ENCODE peak calls at places on chromosomes 4 and X, in ten cellular contexts. One of them, this sample, is unnamed.

GRCh38 chr4:83890816-83891215 is 354.9 kb downstream of the GPAT3 start:
- DNase-seq in stimulated activated CD4-positive, alpha-beta T cell treated with anti-CD3 and anti-CD28 coated beads, Interleukin-1b, Interleukin-23, amount 100 ng/mL, for 48 hours: no peak
- DNase-seq in colonic mucosa: no peak
- DNase-seq in activated CD8-positive, alpha-beta memory T cell treated with anti-CD3 and anti-CD28 coated beads for 4 hours: no peak
- DNase-seq in CD4-positive, alpha-beta T cell: no peak
- DNase-seq in sciatic nerve: no peak
- DNase-seq in lower lobe of right lung: no peak
- DNase-seq in activated CD4-positive, alpha-beta T cell treated with anti-CD3 and anti-CD28 coated beads, Interleukin-2, amount 50 U/mL, for 1 hour: no peak
- DNase-seq in neural progenitor cell: no peak
- DNase-seq in Panc1: no peak
- DNase-seq in this sample: no peak

GRCh38 chr4:4574792-4575191 is 32.9 kb upstream of the STX18 start:
- DNase-seq in Panc1: peak; percentile 7
- DNase-seq in sciatic nerve: peak; percentile 82
- DNase-seq in activated CD8-positive, alpha-beta memory T cell treated with anti-CD3 and anti-CD28 coated beads for 4 hours: no peak
- DNase-seq in stimulated activated CD4-positive, alpha-beta T cell treated with anti-CD3 and anti-CD28 coated beads, Interleukin-1b, Interleukin-23, amount 100 ng/mL, for 48 hours: no peak
- DNase-seq in activated CD4-positive, alpha-beta T cell treated with anti-CD3 and anti-CD28 coated beads, Interleukin-2, amount 50 U/mL, for 1 hour: no peak
- DNase-seq in neural progenitor cell: peak; percentile 28
- DNase-seq in lower lobe of right lung: peak; percentile 60
- DNase-seq in colonic mucosa: peak; percentile 74
- DNase-seq in CD4-positive, alpha-beta T cell: no peak
- DNase-seq in this sample: peak; percentile 47

GRCh38 chr4:48162162-48162561 is 28.1 kb upstream of the TXK start:
- DNase-seq in activated CD8-positive, alpha-beta memory T cell treated with anti-CD3 and anti-CD28 coated beads for 4 hours: no peak
- DNase-seq in lower lobe of right lung: no peak
- DNase-seq in activated CD4-positive, alpha-beta T cell treated with anti-CD3 and anti-CD28 coated beads, Interleukin-2, amount 50 U/mL, for 1 hour: no peak
- DNase-seq in stimulated activated CD4-positive, alpha-beta T cell treated with anti-CD3 and anti-CD28 coated beads, Interleukin-1b, Interleukin-23, amount 100 ng/mL, for 48 hours: no peak
- DNase-seq in neural progenitor cell: no peak
- DNase-seq in Panc1: no peak
- DNase-seq in CD4-positive, alpha-beta T cell: no peak
- DNase-seq in colonic mucosa: no peak
- DNase-seq in sciatic nerve: no peak
- DNase-seq in this sample: no peak

GRCh38 chrX:84956304-84956703 is 47.4 kb upstream of the APOOL start:
- DNase-seq in colonic mucosa: no peak
- DNase-seq in activated CD4-positive, alpha-beta T cell treated with anti-CD3 and anti-CD28 coated beads, Interleukin-2, amount 50 U/mL, for 1 hour: no peak
- DNase-seq in CD4-positive, alpha-beta T cell: no peak
- DNase-seq in Panc1: no peak
- DNase-seq in stimulated activated CD4-positive, alpha-beta T cell treated with anti-CD3 and anti-CD28 coated beads, Interleukin-1b, Interleukin-23, amount 100 ng/mL, for 48 hours: no peak
- DNase-seq in neural progenitor cell: no peak
- DNase-seq in activated CD8-positive, alpha-beta memory T cell treated with anti-CD3 and anti-CD28 coated beads for 4 hours: no peak
- DNase-seq in lower lobe of right lung: no peak
- DNase-seq in sciatic nerve: no peak
- DNase-seq in this sample: no peak

GRCh38 chrX:45187731-45188130 is 12.9 kb downstream of the DIPK2B start:
- DNase-seq in activated CD8-positive, alpha-beta memory T cell treated with anti-CD3 and anti-CD28 coated beads for 4 hours: no peak
- DNase-seq in stimulated activated CD4-positive, alpha-beta T cell treated with anti-CD3 and anti-CD28 coated beads, Interleukin-1b, Interleukin-23, amount 100 ng/mL, for 48 hours: no peak
- DNase-seq in lower lobe of right lung: no peak
- DNase-seq in activated CD4-positive, alpha-beta T cell treated with anti-CD3 and anti-CD28 coated beads, Interleukin-2, amount 50 U/mL, for 1 hour: no peak
- DNase-seq in Panc1: no peak
- DNase-seq in sciatic nerve: no peak
- DNase-seq in CD4-positive, alpha-beta T cell: no peak
- DNase-seq in colonic mucosa: no peak
- DNase-seq in neural progenitor cell: no peak
- DNase-seq in this sample: no peak

GRCh38 chrX:107849747-107850478 is 24.2 kb downstream of the MID2 start:
- DNase-seq in CD4-positive, alpha-beta T cell: no peak
- DNase-seq in neural progenitor cell: no peak
- DNase-seq in colonic mucosa: no peak
- DNase-seq in activated CD8-positive, alpha-beta memory T cell treated with anti-CD3 and anti-CD28 coated beads for 4 hours: no peak
- DNase-seq in lower lobe of right lung: no peak
- DNase-seq in sciatic nerve: no peak
- DNase-seq in activated CD4-positive, alpha-beta T cell treated with anti-CD3 and anti-CD28 coated beads, Interleukin-2, amount 50 U/mL, for 1 hour: no peak
- DNase-seq in stimulated activated CD4-positive, alpha-beta T cell treated with anti-CD3 and anti-CD28 coated beads, Interleukin-1b, Interleukin-23, amount 100 ng/mL, for 48 hours: no peak
- DNase-seq in Panc1: no peak
- DNase-seq in this sample: no peak

GRCh38 chrX:11478036-11478435 is 184.8 kb downstream of the AMELX start:
- DNase-seq in Panc1: no peak
- DNase-seq in activated CD8-positive, alpha-beta memory T cell treated with anti-CD3 and anti-CD28 coated beads for 4 hours: no peak
- DNase-seq in lower lobe of right lung: no peak
- DNase-seq in sciatic nerve: no peak
- DNase-seq in stimulated activated CD4-positive, alpha-beta T cell treated with anti-CD3 and anti-CD28 coated beads, Interleukin-1b, Interleukin-23, amount 100 ng/mL, for 48 hours: no peak
- DNase-seq in neural progenitor cell: no peak
- DNase-seq in colonic mucosa: no peak
- DNase-seq in activated CD4-positive, alpha-beta T cell treated with anti-CD3 and anti-CD28 coated beads, Interleukin-2, amount 50 U/mL, for 1 hour: no peak
- DNase-seq in CD4-positive, alpha-beta T cell: no peak
- DNase-seq in this sample: no peak

GRCh38 chrX:30521440-30522182 is 56.0 kb downstream of the TASL start:
- DNase-seq in activated CD4-positive, alpha-beta T cell treated with anti-CD3 and anti-CD28 coated beads, Interleukin-2, amount 50 U/mL, for 1 hour: no peak
- DNase-seq in activated CD8-positive, alpha-beta memory T cell treated with anti-CD3 and anti-CD28 coated beads for 4 hours: no peak
- DNase-seq in lower lobe of right lung: no peak
- DNase-seq in sciatic nerve: no peak
- DNase-seq in Panc1: no peak
- DNase-seq in CD4-positive, alpha-beta T cell: no peak
- DNase-seq in colonic mucosa: no peak
- DNase-seq in stimulated activated CD4-positive, alpha-beta T cell treated with anti-CD3 and anti-CD28 coated beads, Interleukin-1b, Interleukin-23, amount 100 ng/mL, for 48 hours: no peak
- DNase-seq in neural progenitor cell: peak; percentile 25
- DNase-seq in this sample: no peak

GRCh38 chr4:53208749-53209148 is 157.1 kb downstream of the SCFD2 start:
- DNase-seq in stimulated activated CD4-positive, alpha-beta T cell treated with anti-CD3 and anti-CD28 coated beads, Interleukin-1b, Interleukin-23, amount 100 ng/mL, for 48 hours: no peak
- DNase-seq in neural progenitor cell: no peak
- DNase-seq in Panc1: no peak
- DNase-seq in activated CD4-positive, alpha-beta T cell treated with anti-CD3 and anti-CD28 coated beads, Interleukin-2, amount 50 U/mL, for 1 hour: no peak
- DNase-seq in colonic mucosa: no peak
- DNase-seq in CD4-positive, alpha-beta T cell: no peak
- DNase-seq in sciatic nerve: no peak
- DNase-seq in activated CD8-positive, alpha-beta memory T cell treated with anti-CD3 and anti-CD28 coated beads for 4 hours: no peak
- DNase-seq in lower lobe of right lung: no peak
- DNase-seq in this sample: no peak

GRCh38 chrX:150047818-150048217 is 109.5 kb upstream of the EOLA2 start:
- DNase-seq in stimulated activated CD4-positive, alpha-beta T cell treated with anti-CD3 and anti-CD28 coated beads, Interleukin-1b, Interleukin-23, amount 100 ng/mL, for 48 hours: no peak
- DNase-seq in sciatic nerve: no peak
- DNase-seq in neural progenitor cell: no peak
- DNase-seq in lower lobe of right lung: no peak
- DNase-seq in CD4-positive, alpha-beta T cell: no peak
- DNase-seq in Panc1: no peak
- DNase-seq in activated CD8-positive, alpha-beta memory T cell treated with anti-CD3 and anti-CD28 coated beads for 4 hours: no peak
- DNase-seq in colonic mucosa: no peak
- DNase-seq in activated CD4-positive, alpha-beta T cell treated with anti-CD3 and anti-CD28 coated beads, Interleukin-2, amount 50 U/mL, for 1 hour: no peak
- DNase-seq in this sample: no peak

GRCh38 chrX:71282514-71283408 is 674 bp upstream of the NONO start:
- DNase-seq in activated CD8-positive, alpha-beta memory T cell treated with anti-CD3 and anti-CD28 coated beads for 4 hours: peak; percentile 3
- DNase-seq in CD4-positive, alpha-beta T cell: peak; percentile 1
- DNase-seq in stimulated activated CD4-positive, alpha-beta T cell treated with anti-CD3 and anti-CD28 coated beads, Interleukin-1b, Interleukin-23, amount 100 ng/mL, for 48 hours: peak; percentile 74
- DNase-seq in activated CD4-positive, alpha-beta T cell treated with anti-CD3 and anti-CD28 coated beads, Interleukin-2, amount 50 U/mL, for 1 hour: peak; percentile 37
- DNase-seq in lower lobe of right lung: no peak
- DNase-seq in neural progenitor cell: peak; percentile 12
- DNase-seq in Panc1: no peak
- DNase-seq in sciatic nerve: no peak
- DNase-seq in colonic mucosa: no peak
- DNase-seq in this sample: no peak

GRCh38 chr4:121788896-121789295 is 12.2 kb upstream of the EXOSC9 start:
- DNase-seq in Panc1: no peak
- DNase-seq in colonic mucosa: no peak
- DNase-seq in activated CD8-positive, alpha-beta memory T cell treated with anti-CD3 and anti-CD28 coated beads for 4 hours: no peak
- DNase-seq in sciatic nerve: no peak
- DNase-seq in neural progenitor cell: no peak
- DNase-seq in activated CD4-positive, alpha-beta T cell treated with anti-CD3 and anti-CD28 coated beads, Interleukin-2, amount 50 U/mL, for 1 hour: no peak
- DNase-seq in lower lobe of right lung: no peak
- DNase-seq in CD4-positive, alpha-beta T cell: no peak
- DNase-seq in stimulated activated CD4-positive, alpha-beta T cell treated with anti-CD3 and anti-CD28 coated beads, Interleukin-1b, Interleukin-23, amount 100 ng/mL, for 48 hours: no peak
- DNase-seq in this sample: no peak

GRCh38 chr4:18566970-18567799 is 545.6 kb upstream of the LCORL start:
- DNase-seq in lower lobe of right lung: no peak
- DNase-seq in neural progenitor cell: no peak
- DNase-seq in activated CD8-positive, alpha-beta memory T cell treated with anti-CD3 and anti-CD28 coated beads for 4 hours: no peak
- DNase-seq in stimulated activated CD4-positive, alpha-beta T cell treated with anti-CD3 and anti-CD28 coated beads, Interleukin-1b, Interleukin-23, amount 100 ng/mL, for 48 hours: no peak
- DNase-seq in colonic mucosa: no peak
- DNase-seq in Panc1: no peak
- DNase-seq in sciatic nerve: no peak
- DNase-seq in CD4-positive, alpha-beta T cell: no peak
- DNase-seq in activated CD4-positive, alpha-beta T cell treated with anti-CD3 and anti-CD28 coated beads, Interleukin-2, amount 50 U/mL, for 1 hour: no peak
- DNase-seq in this sample: no peak

GRCh38 chr4:154741877-154742851 is 1.6 kb upstream of the LRAT start:
- DNase-seq in sciatic nerve: no peak
- DNase-seq in colonic mucosa: no peak
- DNase-seq in stimulated activated CD4-positive, alpha-beta T cell treated with anti-CD3 and anti-CD28 coated beads, Interleukin-1b, Interleukin-23, amount 100 ng/mL, for 48 hours: no peak
- DNase-seq in Panc1: no peak
- DNase-seq in lower lobe of right lung: no peak
- DNase-seq in neural progenitor cell: peak; percentile 89
- DNase-seq in activated CD4-positive, alpha-beta T cell treated with anti-CD3 and anti-CD28 coated beads, Interleukin-2, amount 50 U/mL, for 1 hour: no peak
- DNase-seq in activated CD8-positive, alpha-beta memory T cell treated with anti-CD3 and anti-CD28 coated beads for 4 hours: no peak
- DNase-seq in CD4-positive, alpha-beta T cell: no peak
- DNase-seq in this sample: no peak

GRCh38 chr4:110904435-110905050 is 281.7 kb upstream of the PITX2 start:
- DNase-seq in lower lobe of right lung: no peak
- DNase-seq in activated CD4-positive, alpha-beta T cell treated with anti-CD3 and anti-CD28 coated beads, Interleukin-2, amount 50 U/mL, for 1 hour: no peak
- DNase-seq in CD4-positive, alpha-beta T cell: no peak
- DNase-seq in neural progenitor cell: no peak
- DNase-seq in Panc1: no peak
- DNase-seq in colonic mucosa: no peak
- DNase-seq in stimulated activated CD4-positive, alpha-beta T cell treated with anti-CD3 and anti-CD28 coated beads, Interleukin-1b, Interleukin-23, amount 100 ng/mL, for 48 hours: no peak
- DNase-seq in sciatic nerve: no peak
- DNase-seq in activated CD8-positive, alpha-beta memory T cell treated with anti-CD3 and anti-CD28 coated beads for 4 hours: no peak
- DNase-seq in this sample: no peak

GRCh38 chr4:90030953-90031352 is 96.2 kb upstream of the CCSER1 start:
- DNase-seq in neural progenitor cell: peak; percentile 40
- DNase-seq in activated CD4-positive, alpha-beta T cell treated with anti-CD3 and anti-CD28 coated beads, Interleukin-2, amount 50 U/mL, for 1 hour: no peak
- DNase-seq in stimulated activated CD4-positive, alpha-beta T cell treated with anti-CD3 and anti-CD28 coated beads, Interleukin-1b, Interleukin-23, amount 100 ng/mL, for 48 hours: no peak
- DNase-seq in Panc1: no peak
- DNase-seq in activated CD8-positive, alpha-beta memory T cell treated with anti-CD3 and anti-CD28 coated beads for 4 hours: no peak
- DNase-seq in colonic mucosa: no peak
- DNase-seq in sciatic nerve: no peak
- DNase-seq in lower lobe of right lung: no peak
- DNase-seq in CD4-positive, alpha-beta T cell: no peak
- DNase-seq in this sample: no peak

GRCh38 chr4:384311-385010 is 46.8 kb downstream of the ZNF141 start:
- DNase-seq in lower lobe of right lung: no peak
- DNase-seq in activated CD4-positive, alpha-beta T cell treated with anti-CD3 and anti-CD28 coated beads, Interleukin-2, amount 50 U/mL, for 1 hour: no peak
- DNase-seq in Panc1: no peak
- DNase-seq in colonic mucosa: no peak
- DNase-seq in CD4-positive, alpha-beta T cell: no peak
- DNase-seq in activated CD8-positive, alpha-beta memory T cell treated with anti-CD3 and anti-CD28 coated beads for 4 hours: no peak
- DNase-seq in sciatic nerve: no peak
- DNase-seq in stimulated activated CD4-positive, alpha-beta T cell treated with anti-CD3 and anti-CD28 coated beads, Interleukin-1b, Interleukin-23, amount 100 ng/mL, for 48 hours: no peak
- DNase-seq in neural progenitor cell: no peak
- DNase-seq in this sample: no peak

GRCh38 chr4:26459054-26459755 is 31.1 kb downstream of the CCKAR start:
- DNase-seq in CD4-positive, alpha-beta T cell: no peak
- DNase-seq in colonic mucosa: no peak
- DNase-seq in stimulated activated CD4-positive, alpha-beta T cell treated with anti-CD3 and anti-CD28 coated beads, Interleukin-1b, Interleukin-23, amount 100 ng/mL, for 48 hours: no peak
- DNase-seq in activated CD8-positive, alpha-beta memory T cell treated with anti-CD3 and anti-CD28 coated beads for 4 hours: no peak
- DNase-seq in lower lobe of right lung: no peak
- DNase-seq in neural progenitor cell: peak; percentile 46
- DNase-seq in sciatic nerve: no peak
- DNase-seq in Panc1: peak; percentile 20
- DNase-seq in activated CD4-positive, alpha-beta T cell treated with anti-CD3 and anti-CD28 coated beads, Interleukin-2, amount 50 U/mL, for 1 hour: no peak
- DNase-seq in this sample: no peak

GRCh38 chrX:70166601-70167590 is 10.4 kb upstream of the DGAT2L6 start:
- DNase-seq in CD4-positive, alpha-beta T cell: no peak
- DNase-seq in lower lobe of right lung: no peak
- DNase-seq in sciatic nerve: no peak
- DNase-seq in neural progenitor cell: no peak
- DNase-seq in colonic mucosa: no peak
- DNase-seq in activated CD8-positive, alpha-beta memory T cell treated with anti-CD3 and anti-CD28 coated beads for 4 hours: no peak
- DNase-seq in stimulated activated CD4-positive, alpha-beta T cell treated with anti-CD3 and anti-CD28 coated beads, Interleukin-1b, Interleukin-23, amount 100 ng/mL, for 48 hours: no peak
- DNase-seq in activated CD4-positive, alpha-beta T cell treated with anti-CD3 and anti-CD28 coated beads, Interleukin-2, amount 50 U/mL, for 1 hour: no peak
- DNase-seq in Panc1: no peak
- DNase-seq in this sample: no peak

GRCh38 chr4:28444886-28445496 is 1584.3 kb downstream of the STIM2 start:
- DNase-seq in CD4-positive, alpha-beta T cell: no peak
- DNase-seq in activated CD8-positive, alpha-beta memory T cell treated with anti-CD3 and anti-CD28 coated beads for 4 hours: no peak
- DNase-seq in lower lobe of right lung: no peak
- DNase-seq in neural progenitor cell: no peak
- DNase-seq in colonic mucosa: no peak
- DNase-seq in Panc1: no peak
- DNase-seq in stimulated activated CD4-positive, alpha-beta T cell treated with anti-CD3 and anti-CD28 coated beads, Interleukin-1b, Interleukin-23, amount 100 ng/mL, for 48 hours: no peak
- DNase-seq in activated CD4-positive, alpha-beta T cell treated with anti-CD3 and anti-CD28 coated beads, Interleukin-2, amount 50 U/mL, for 1 hour: no peak
- DNase-seq in sciatic nerve: no peak
- DNase-seq in this sample: no peak

GRCh38 chr4:144666539-144667175 is 20.7 kb downstream of the HHIP start:
- DNase-seq in sciatic nerve: no peak
- DNase-seq in Panc1: no peak
- DNase-seq in activated CD8-positive, alpha-beta memory T cell treated with anti-CD3 and anti-CD28 coated beads for 4 hours: no peak
- DNase-seq in neural progenitor cell: no peak
- DNase-seq in lower lobe of right lung: no peak
- DNase-seq in colonic mucosa: no peak
- DNase-seq in stimulated activated CD4-positive, alpha-beta T cell treated with anti-CD3 and anti-CD28 coated beads, Interleukin-1b, Interleukin-23, amount 100 ng/mL, for 48 hours: no peak
- DNase-seq in CD4-positive, alpha-beta T cell: no peak
- DNase-seq in activated CD4-positive, alpha-beta T cell treated with anti-CD3 and anti-CD28 coated beads, Interleukin-2, amount 50 U/mL, for 1 hour: no peak
- DNase-seq in this sample: no peak

GRCh38 chrX:63747331-63747730 is 37.7 kb downstream of the ARHGEF9 start:
- DNase-seq in activated CD8-positive, alpha-beta memory T cell treated with anti-CD3 and anti-CD28 coated beads for 4 hours: no peak
- DNase-seq in Panc1: no peak
- DNase-seq in stimulated activated CD4-positive, alpha-beta T cell treated with anti-CD3 and anti-CD28 coated beads, Interleukin-1b, Interleukin-23, amount 100 ng/mL, for 48 hours: no peak
- DNase-seq in colonic mucosa: no peak
- DNase-seq in neural progenitor cell: no peak
- DNase-seq in CD4-positive, alpha-beta T cell: no peak
- DNase-seq in activated CD4-positive, alpha-beta T cell treated with anti-CD3 and anti-CD28 coated beads, Interleukin-2, amount 50 U/mL, for 1 hour: no peak
- DNase-seq in lower lobe of right lung: no peak
- DNase-seq in sciatic nerve: no peak
- DNase-seq in this sample: no peak

GRCh38 chr4:142231787-142232186 is 595.4 kb downstream of the IL15 start:
- DNase-seq in stimulated activated CD4-positive, alpha-beta T cell treated with anti-CD3 and anti-CD28 coated beads, Interleukin-1b, Interleukin-23, amount 100 ng/mL, for 48 hours: no peak
- DNase-seq in activated CD4-positive, alpha-beta T cell treated with anti-CD3 and anti-CD28 coated beads, Interleukin-2, amount 50 U/mL, for 1 hour: no peak
- DNase-seq in neural progenitor cell: no peak
- DNase-seq in colonic mucosa: no peak
- DNase-seq in lower lobe of right lung: no peak
- DNase-seq in activated CD8-positive, alpha-beta memory T cell treated with anti-CD3 and anti-CD28 coated beads for 4 hours: no peak
- DNase-seq in Panc1: no peak
- DNase-seq in sciatic nerve: no peak
- DNase-seq in CD4-positive, alpha-beta T cell: no peak
- DNase-seq in this sample: no peak

GRCh38 chr4:44237643-44238042 is 211.0 kb downstream of the KCTD8 start:
- DNase-seq in Panc1: no peak
- DNase-seq in CD4-positive, alpha-beta T cell: no peak
- DNase-seq in neural progenitor cell: no peak
- DNase-seq in lower lobe of right lung: no peak
- DNase-seq in sciatic nerve: no peak
- DNase-seq in activated CD4-positive, alpha-beta T cell treated with anti-CD3 and anti-CD28 coated beads, Interleukin-2, amount 50 U/mL, for 1 hour: no peak
- DNase-seq in colonic mucosa: no peak
- DNase-seq in stimulated activated CD4-positive, alpha-beta T cell treated with anti-CD3 and anti-CD28 coated beads, Interleukin-1b, Interleukin-23, amount 100 ng/mL, for 48 hours: no peak
- DNase-seq in activated CD8-positive, alpha-beta memory T cell treated with anti-CD3 and anti-CD28 coated beads for 4 hours: no peak
- DNase-seq in this sample: no peak

GRCh38 chr4:40316333-40316781 is 18.8 kb upstream of the CHRNA9 start:
- DNase-seq in activated CD8-positive, alpha-beta memory T cell treated with anti-CD3 and anti-CD28 coated beads for 4 hours: no peak
- DNase-seq in stimulated activated CD4-positive, alpha-beta T cell treated with anti-CD3 and anti-CD28 coated beads, Interleukin-1b, Interleukin-23, amount 100 ng/mL, for 48 hours: peak; percentile 29
- DNase-seq in Panc1: no peak
- DNase-seq in lower lobe of right lung: no peak
- DNase-seq in colonic mucosa: no peak
- DNase-seq in CD4-positive, alpha-beta T cell: no peak
- DNase-seq in sciatic nerve: no peak
- DNase-seq in activated CD4-positive, alpha-beta T cell treated with anti-CD3 and anti-CD28 coated beads, Interleukin-2, amount 50 U/mL, for 1 hour: no peak
- DNase-seq in neural progenitor cell: no peak
- DNase-seq in this sample: no peak

GRCh38 chrX:47366051-47366722 is 4.2 kb upstream of the ZNF157 start:
- DNase-seq in Panc1: peak; percentile 17
- DNase-seq in lower lobe of right lung: peak; percentile 66
- DNase-seq in CD4-positive, alpha-beta T cell: peak; percentile 59
- DNase-seq in activated CD4-positive, alpha-beta T cell treated with anti-CD3 and anti-CD28 coated beads, Interleukin-2, amount 50 U/mL, for 1 hour: peak; percentile 65
- DNase-seq in activated CD8-positive, alpha-beta memory T cell treated with anti-CD3 and anti-CD28 coated beads for 4 hours: peak; percentile 53
- DNase-seq in stimulated activated CD4-positive, alpha-beta T cell treated with anti-CD3 and anti-CD28 coated beads, Interleukin-1b, Interleukin-23, amount 100 ng/mL, for 48 hours: peak; percentile 77
- DNase-seq in colonic mucosa: peak; percentile 35
- DNase-seq in neural progenitor cell: peak; percentile 79
- DNase-seq in sciatic nerve: peak; percentile 70
- DNase-seq in this sample: peak; percentile 50

GRCh38 chr4:101670897-101671296 is 119.6 kb upstream of the BANK1 start:
- DNase-seq in Panc1: no peak
- DNase-seq in activated CD4-positive, alpha-beta T cell treated with anti-CD3 and anti-CD28 coated beads, Interleukin-2, amount 50 U/mL, for 1 hour: no peak
- DNase-seq in neural progenitor cell: no peak
- DNase-seq in lower lobe of right lung: no peak
- DNase-seq in colonic mucosa: no peak
- DNase-seq in activated CD8-positive, alpha-beta memory T cell treated with anti-CD3 and anti-CD28 coated beads for 4 hours: no peak
- DNase-seq in sciatic nerve: no peak
- DNase-seq in stimulated activated CD4-positive, alpha-beta T cell treated with anti-CD3 and anti-CD28 coated beads, Interleukin-1b, Interleukin-23, amount 100 ng/mL, for 48 hours: no peak
- DNase-seq in CD4-positive, alpha-beta T cell: no peak
- DNase-seq in this sample: no peak

GRCh38 chr4:145887241-145887964 is 51.2 kb downstream of the ZNF827 start:
- DNase-seq in CD4-positive, alpha-beta T cell: no peak
- DNase-seq in activated CD8-positive, alpha-beta memory T cell treated with anti-CD3 and anti-CD28 coated beads for 4 hours: no peak
- DNase-seq in colonic mucosa: no peak
- DNase-seq in activated CD4-positive, alpha-beta T cell treated with anti-CD3 and anti-CD28 coated beads, Interleukin-2, amount 50 U/mL, for 1 hour: no peak
- DNase-seq in Panc1: no peak
- DNase-seq in lower lobe of right lung: no peak
- DNase-seq in stimulated activated CD4-positive, alpha-beta T cell treated with anti-CD3 and anti-CD28 coated beads, Interleukin-1b, Interleukin-23, amount 100 ng/mL, for 48 hours: no peak
- DNase-seq in neural progenitor cell: no peak
- DNase-seq in sciatic nerve: no peak
- DNase-seq in this sample: no peak